ENCODE peak calls at places on chromosomes 1 and 21, in ten cellular contexts. Y, T, Z, P, B, V, R, K, N and A are unnamed samples.

GRCh38 chr1:245245021-245245667 is 90.4 kb downstream of the KIF26B start:
- DNase-seq in Y (no peak), T (no peak), Z (no peak), P (no peak), B (no peak), V (peak), R (no peak), K (no peak), N (no peak), A (no peak)

GRCh38 chr1:147539122-147539575 is 2.2 kb upstream of the BCL9 start:
- DNase-seq in Y (peak), T (peak), Z (no peak), P (no peak), B (peak), V (no peak), R (peak), K (no peak), N (no peak), A (peak)

GRCh38 chr1:244022301-244022700 is 28.8 kb upstream of the ZBTB18 start:
- DNase-seq in Y (peak), T (no peak), Z (no peak), P (no peak), B (no peak), V (no peak), R (no peak), K (no peak), N (no peak), A (peak)

GRCh38 chr21:42685036-42685435 is 31.6 kb downstream of the PDE9A start:
- DNase-seq in Y (no peak), T (no peak), Z (no peak), P (no peak), B (no peak), V (no peak), R (no peak), K (no peak), N (no peak), A (no peak)

GRCh38 chr1:61140778-61141177 is 58.4 kb downstream of the NFIA start:
- DNase-seq in Y (no peak), T (no peak), Z (no peak), P (no peak), B (no peak), V (no peak), R (no peak), K (no peak), N (no peak), A (no peak)

GRCh38 chr1:47230692-47231313 is 1.2 kb downstream of the TAL1 start:
- DNase-seq in Y (no peak), T (no peak), Z (peak), P (no peak), B (no peak), V (no peak), R (no peak), K (no peak), N (no peak), A (no peak)

GRCh38 chr1:44500181-44501021 is 95.3 kb downstream of the RNF220 start:
- DNase-seq in Y (peak), T (no peak), Z (peak), P (no peak), B (no peak), V (no peak), R (peak), K (no peak), N (no peak), A (no peak)

GRCh38 chr1:230707732-230708630 is 5.9 kb downstream of the AGT start:
- DNase-seq in Y (no peak), T (no peak), Z (no peak), P (no peak), B (no peak), V (no peak), R (no peak), K (no peak), N (no peak), A (no peak)

GRCh38 chr1:177171536-177172123 is 872 bp downstream of the BRINP2 start:
- DNase-seq in Y (no peak), T (no peak), Z (no peak), P (no peak), B (no peak), V (no peak), R (no peak), K (no peak), N (no peak), A (no peak)

GRCh38 chr21:16193758-16194606 is 464.2 kb downstream of the USP25 start:
- DNase-seq in Y (peak), T (peak), Z (peak), P (no peak), B (peak), V (peak), R (peak), K (no peak), N (peak), A (peak)

GRCh38 chr1:226711976-226712778 is 26.9 kb downstream of the ITPKB start:
- DNase-seq in Y (no peak), T (no peak), Z (no peak), P (peak), B (no peak), V (no peak), R (no peak), K (no peak), N (no peak), A (no peak)

GRCh38 chr21:43880111-43880985 is 15.3 kb downstream of the AGPAT3 start:
- DNase-seq in Y (peak), T (no peak), Z (no peak), P (no peak), B (no peak), V (peak), R (peak), K (no peak), N (no peak), A (no peak)

GRCh38 chr1:2391034-2391384 is 345 bp downstream of the MORN1 start:
- DNase-seq in Y (no peak), T (peak), Z (no peak), P (peak), B (no peak), V (no peak), R (no peak), K (no peak), N (no peak), A (no peak)

GRCh38 chr21:36976882-36977651 is 10.6 kb upstream of the HLCS start:
- DNase-seq in Y (peak), T (peak), Z (no peak), P (no peak), B (peak), V (no peak), R (peak), K (no peak), N (no peak), A (peak)

GRCh38 chr21:37292946-37293345 is 25.8 kb upstream of the VPS26C start:
- DNase-seq in Y (no peak), T (no peak), Z (no peak), P (no peak), B (no peak), V (no peak), R (peak), K (no peak), N (no peak), A (no peak)

GRCh38 chr1:93960641-93961147 is 51.5 kb upstream of the GCLM start:
- DNase-seq in Y (no peak), T (no peak), Z (no peak), P (no peak), B (no peak), V (no peak), R (no peak), K (no peak), N (no peak), A (no peak)

GRCh38 chr1:177981186-177981585 is 11.3 kb upstream of the SEC16B start:
- DNase-seq in Y (no peak), T (no peak), Z (no peak), P (no peak), B (no peak), V (no peak), R (no peak), K (no peak), N (no peak), A (no peak)

GRCh38 chr1:49364676-49365075 is 588.0 kb upstream of the BEND5 start:
- DNase-seq in Y (peak), T (no peak), Z (no peak), P (no peak), B (no peak), V (no peak), R (no peak), K (no peak), N (no peak), A (no peak)

GRCh38 chr1:81834268-81834667 is 33.5 kb downstream of the ADGRL2 start:
- DNase-seq in Y (no peak), T (no peak), Z (no peak), P (no peak), B (no peak), V (no peak), R (no peak), K (no peak), N (no peak), A (no peak)

GRCh38 chr21:38958940-38959685 is 153.4 kb downstream of the ETS2 start:
- DNase-seq in Y (no peak), T (no peak), Z (no peak), P (no peak), B (no peak), V (no peak), R (peak), K (no peak), N (no peak), A (peak)

GRCh38 chr1:236083650-236084385 is 18.9 kb upstream of the NID1 start:
- DNase-seq in Y (no peak), T (no peak), Z (no peak), P (no peak), B (no peak), V (no peak), R (peak), K (no peak), N (no peak), A (no peak)
- H3K4me3 ChIP-seq in Y (no peak), T (no peak), Z (no peak), P (no peak), B (no peak), V (no peak), R (no peak), K (no peak), N (no peak), A (no peak)

DNA sequence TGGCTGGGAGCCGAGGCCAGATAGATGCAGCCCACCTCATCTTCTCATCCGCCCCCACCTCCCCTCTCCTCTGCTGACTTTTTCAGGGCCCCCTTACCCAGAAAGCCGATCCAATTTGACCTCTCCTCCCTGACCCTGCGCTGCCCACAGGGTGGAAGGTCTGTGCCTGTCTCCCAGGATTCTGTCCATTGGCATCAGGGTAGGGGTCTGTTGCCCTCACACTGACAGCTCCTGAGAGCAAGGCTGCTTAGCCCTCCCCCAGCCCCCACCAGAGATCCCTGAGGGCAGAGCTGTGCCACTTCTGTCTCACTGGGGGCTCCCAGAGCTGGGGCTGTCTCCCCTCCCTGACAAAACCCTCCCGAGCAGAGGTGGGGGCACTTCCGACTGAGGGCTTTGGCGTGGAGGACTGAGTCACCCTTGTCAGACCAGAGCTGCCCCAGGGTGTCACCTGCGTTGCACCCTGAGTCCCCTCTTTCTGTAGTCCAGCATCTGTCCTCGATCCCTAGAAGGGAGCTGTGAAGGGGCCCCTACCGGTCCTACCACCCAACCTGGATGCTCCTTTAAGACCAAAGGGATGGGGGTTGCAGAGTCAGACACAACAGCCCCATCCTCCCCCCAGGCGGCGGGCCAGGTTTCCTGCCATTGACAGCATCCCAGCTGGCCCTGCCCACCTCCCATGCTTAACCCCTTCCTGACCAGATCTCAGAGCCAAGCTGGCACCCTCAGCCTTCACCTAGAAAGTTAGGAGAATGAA is 2.4 kb upstream of the FAM110D start:
- DNase-seq in Y (no peak), T (peak), Z (peak), P (no peak), B (no peak), V (no peak), R (no peak), K (no peak), N (peak), A (no peak)
- H3K4me3 ChIP-seq in Y (no peak), T (no peak), Z (no peak), P (no peak), B (no peak), V (peak), R (no peak), K (no peak), N (peak), A (no peak)

DNA sequence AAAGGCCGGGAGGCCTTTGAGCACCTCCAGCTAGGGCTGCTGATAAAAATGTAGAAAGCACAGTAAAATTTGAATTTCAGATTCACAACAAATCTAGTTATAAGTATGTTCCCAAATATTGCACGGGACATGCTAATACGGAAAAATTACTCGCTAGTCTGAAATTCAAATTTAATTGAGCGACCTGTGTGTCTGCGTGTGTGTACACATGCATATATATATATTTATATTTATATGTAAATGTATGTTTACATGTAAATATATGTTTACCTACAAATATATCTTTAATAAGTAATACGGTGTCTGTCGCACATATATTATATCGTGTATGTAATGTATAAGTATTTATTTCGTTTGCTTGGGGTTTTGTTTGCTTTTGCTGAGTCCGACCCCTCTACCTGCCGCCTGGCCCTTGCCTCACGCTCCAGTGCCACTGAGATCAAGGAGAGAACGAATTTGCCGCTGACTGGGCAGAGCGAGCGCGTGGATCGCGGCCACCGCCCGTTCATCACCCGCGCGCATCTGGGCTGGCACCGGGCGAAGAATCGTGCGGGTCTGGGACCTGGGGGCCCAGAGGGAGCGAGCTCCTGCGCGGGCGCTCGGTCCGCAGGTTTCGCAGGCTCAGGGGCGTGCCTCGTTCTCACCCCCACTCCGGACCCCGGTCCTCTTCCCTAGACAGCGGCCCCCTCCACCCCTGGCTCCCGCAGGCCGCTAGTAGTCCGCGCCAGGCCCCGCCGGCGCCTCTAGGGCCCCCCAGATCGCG is 526 bp upstream of the WRAP73 start:
- DNase-seq in Y (no peak), T (no peak), Z (no peak), P (no peak), B (no peak), V (no peak), R (no peak), K (no peak), N (no peak), A (no peak)
- H3K4me3 ChIP-seq in Y (peak), T (peak), Z (peak), P (peak), B (peak), V (peak), R (no peak), K (peak), N (peak), A (peak)

GRCh38 chr1:90176530-90176929 is 181.6 kb downstream of the ZNF326 start:
- DNase-seq in Y (no peak), T (no peak), Z (no peak), P (no peak), B (no peak), V (no peak), R (peak), K (no peak), N (no peak), A (no peak)
- H3K4me3 ChIP-seq in Y (no peak), T (no peak), Z (no peak), P (no peak), B (no peak), V (no peak), R (no peak), K (no peak), N (no peak), A (no peak)

GRCh38 chr1:33429332-33429731 is 1.6 kb downstream of the PHC2 start:
- DNase-seq in Y (no peak), T (no peak), Z (no peak), P (no peak), B (no peak), V (no peak), R (no peak), K (no peak), N (no peak), A (no peak)
- H3K4me3 ChIP-seq in Y (peak), T (no peak), Z (no peak), P (no peak), B (peak), V (peak), R (peak), K (no peak), N (peak), A (peak)

DNA sequence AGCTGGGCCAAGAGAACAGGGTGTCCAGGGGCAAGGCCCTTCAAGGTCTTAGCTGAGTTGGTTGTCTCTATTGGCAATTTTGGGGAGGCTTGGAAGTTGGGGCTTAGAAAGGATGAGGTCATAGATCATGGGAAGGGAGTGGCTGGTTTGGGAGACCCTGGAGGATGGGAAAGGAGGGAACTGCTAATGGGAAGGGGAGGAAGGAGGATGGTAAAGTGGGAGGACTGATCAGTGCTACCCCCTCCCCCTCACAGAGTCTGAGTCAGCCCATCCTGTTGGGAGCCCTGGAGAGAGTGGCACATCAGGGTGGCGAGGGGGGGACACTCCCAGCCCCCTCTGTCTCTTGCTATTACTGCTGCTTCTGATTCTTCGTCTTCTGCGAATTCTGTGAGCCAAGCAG is 5.1 kb downstream of the EFNA4 start:
- DNase-seq in Y (no peak), T (no peak), Z (no peak), P (no peak), B (no peak), V (no peak), R (no peak), K (no peak), N (no peak), A (no peak)
- H3K4me3 ChIP-seq in Y (no peak), T (no peak), Z (no peak), P (no peak), B (no peak), V (no peak), R (no peak), K (no peak), N (no peak), A (no peak)

GRCh38 chr1:6098303-6099215 is 52.9 kb downstream of the KCNAB2 start:
- DNase-seq in Y (no peak), T (no peak), Z (no peak), P (no peak), B (peak), V (peak), R (no peak), K (no peak), N (peak), A (peak)
- H3K4me3 ChIP-seq in Y (no peak), T (no peak), Z (no peak), P (no peak), B (no peak), V (no peak), R (no peak), K (no peak), N (peak), A (no peak)

DNA sequence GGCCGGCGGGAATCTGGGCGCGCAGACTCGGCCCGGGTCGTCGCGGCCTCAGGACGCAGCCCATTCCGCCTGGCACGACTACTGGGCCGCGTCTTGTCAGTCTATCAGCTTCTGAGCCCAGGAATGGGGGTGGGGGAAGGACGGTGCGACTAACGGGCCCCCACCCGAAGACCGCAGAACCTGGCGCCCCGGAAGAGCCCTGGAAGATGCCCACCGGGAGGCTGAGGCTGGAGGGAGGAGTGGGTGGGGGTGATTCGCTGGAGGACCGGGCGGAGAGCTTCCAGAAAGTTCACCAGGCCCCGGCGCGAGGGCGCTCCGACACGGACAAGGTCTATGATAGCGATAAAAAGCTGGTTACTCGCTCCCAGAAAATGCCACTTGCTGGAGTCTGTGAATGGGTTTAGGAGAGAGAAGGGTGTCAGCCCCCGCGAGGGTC is 1.7 kb upstream of the DMRTA2 start:
- DNase-seq in Y (no peak), T (no peak), Z (no peak), P (no peak), B (no peak), V (no peak), R (no peak), K (no peak), N (no peak), A (no peak)
- H3K4me3 ChIP-seq in Y (no peak), T (peak), Z (no peak), P (peak), B (no peak), V (peak), R (no peak), K (no peak), N (peak), A (no peak)